ENCODE peak calls at places on chromosomes 2 and 18, in ten cellular contexts. R is B cell, T is NCI-H446, X is left cardiac atrium, A is HuH-7.5, O is GM12864, W is HS-5, C is aorta, Y is GF-D8, K is WTC11. D is an unnamed sample.
A peak's percentile ranks its signal among the peaks of the same experiment; 100 is the strongest.

GRCh38 chr2:43773876-43774613 is at the start of gene DYNC2LI1:
- DNase-seq in R (peak; percentile 86), X (peak; percentile 87), W (peak; percentile 63), K (peak; percentile 92), A (peak; percentile 64), O (peak; percentile 50), Y (peak; percentile 40), T (peak; percentile 82), C (peak; percentile 91), D (peak; percentile 97)

GRCh38 chr2:47303341-47304148 is 99.4 kb upstream of the MSH2 start:
- DNase-seq in C (no peak), Y (no peak), O (no peak), T (no peak), X (no peak), K (no peak), A (no peak), R (no peak), W (no peak), D (no peak)

GRCh38 chr2:238505119-238505891 is 78.6 kb downstream of the ASB1 start:
- DNase-seq in W (no peak), T (no peak), C (no peak), A (no peak), R (peak; percentile 9), Y (no peak), O (no peak), K (no peak), X (no peak), D (no peak)

GRCh38 chr2:129233751-129234406 is 745.6 kb upstream of the RAB6C start:
- DNase-seq in C (no peak), R (no peak), X (no peak), K (no peak), Y (no peak), O (no peak), W (no peak), T (no peak), A (peak; percentile 4), D (no peak)

GRCh38 chr2:149205143-149205542 is 125.2 kb upstream of the LYPD6 start:
- DNase-seq in W (no peak), Y (no peak), T (no peak), A (no peak), R (no peak), O (no peak), C (no peak), K (no peak), X (no peak), D (no peak)

GRCh38 chr18:22493940-22494339 is 76.2 kb upstream of the CTAGE1 start:
- DNase-seq in O (no peak), W (no peak), C (no peak), A (no peak), K (no peak), T (no peak), Y (no peak), R (no peak), X (no peak), D (no peak)

GRCh38 chr2:73852020-73852419 is 23.3 kb downstream of the STAMBP start:
- DNase-seq in C (no peak), R (no peak), Y (no peak), K (no peak), T (no peak), W (peak; percentile 89), X (no peak), A (no peak), O (no peak), D (no peak)

GRCh38 chr2:38626326-38627031 is 23.8 kb upstream of the HNRNPLL start:
- DNase-seq in T (no peak), K (no peak), W (no peak), X (no peak), C (no peak), O (no peak), R (no peak), Y (peak; percentile 72), A (no peak), D (no peak)

GRCh38 chr2:107511970-107512789 is 314.5 kb upstream of the RGPD4 start:
- DNase-seq in W (no peak), T (no peak), Y (no peak), X (no peak), A (no peak), O (no peak), R (no peak), C (no peak), K (no peak), D (no peak)

GRCh38 chr2:43356774-43357173 is 130.4 kb upstream of the ZFP36L2 start:
- DNase-seq in K (no peak), X (no peak), R (no peak), C (no peak), A (no peak), T (no peak), O (no peak), W (no peak), Y (no peak), D (no peak)

GRCh38 chr18:62904396-62905285 is 189.3 kb downstream of the PHLPP1 start:
- DNase-seq in X (no peak), W (no peak), R (no peak), K (no peak), O (no peak), Y (no peak), A (no peak), C (no peak), T (no peak), D (no peak)

GRCh38 chr18:49565656-49566055 is 3.8 kb downstream of the LIPG start:
- DNase-seq in T (peak; percentile 31), X (peak; percentile 46), W (no peak), R (no peak), O (no peak), A (no peak), Y (no peak), K (no peak), C (no peak), D (no peak)

GRCh38 chr18:72940509-72940908 is 72.7 kb upstream of the NETO1 start:
- DNase-seq in O (no peak), R (no peak), X (no peak), A (no peak), Y (no peak), K (no peak), W (no peak), T (no peak), C (no peak), D (no peak)

GRCh38 chr2:41116106-41116797 is 664.4 kb upstream of the SLC8A1 start:
- DNase-seq in C (no peak), Y (no peak), O (no peak), A (no peak), X (no peak), T (no peak), R (no peak), W (no peak), K (no peak), D (no peak)

GRCh38 chr2:203535784-203536590 is 886 bp upstream of the RAPH1 start:
- DNase-seq in O (no peak), Y (no peak), A (no peak), C (no peak), X (no peak), W (no peak), R (no peak), K (no peak), T (peak; percentile 26), D (no peak)

GRCh38 chr2:231907765-231908164 is 18.4 kb downstream of the NPPC start:
- DNase-seq in X (no peak), R (no peak), Y (no peak), C (peak; percentile 33), W (no peak), A (no peak), T (no peak), O (no peak), K (no peak), D (no peak)

GRCh38 chr2:1170241-1170640 is 219.6 kb downstream of the SNTG2 start:
- DNase-seq in R (no peak), T (no peak), K (no peak), A (no peak), Y (no peak), O (no peak), X (peak; percentile 40), W (no peak), C (no peak), D (no peak)

GRCh38 chr2:150878347-150878746 is 383.3 kb downstream of the RBM43 start:
- DNase-seq in R (no peak), C (no peak), T (no peak), O (no peak), W (peak; percentile 41), K (no peak), Y (no peak), A (no peak), X (no peak), D (no peak)

D was measured in endodermal cell.